ENCODE peak calls at places on chromosomes 2 and 18, in ten cellular contexts. E is Peyer's patch, F is foreskin fibroblast, B is A549, A is PC-9, N is fibroblast of villous mesenchyme, X is GM12878, D is breast epithelium, T is BE2C, G is cardiac muscle cell. V is an unnamed sample.
A peak's percentile ranks its signal among the peaks of the same experiment; 100 is the strongest.

GRCh38 chr2:120552800-120553471 is 182.7 kb upstream of the GLI2 start:
- DNase-seq in F (peak; percentile 33), T (peak; percentile 57), D (peak; percentile 94), G (peak; percentile 82), A (peak; percentile 97), N (peak; percentile 50), X (no peak), B (peak; percentile 78), E (peak; percentile 80), V (peak; percentile 71)

GRCh38 chr18:29439398-29439797 is 1262.5 kb upstream of the CDH2 start:
- DNase-seq in A (no peak), X (no peak), G (peak; percentile 12), B (no peak), N (no peak), D (no peak), E (no peak), F (no peak), T (no peak), V (no peak)

GRCh38 chr2:2655451-2655850 is 324.4 kb upstream of the MYT1L start:
- DNase-seq in X (no peak), N (no peak), A (no peak), F (no peak), B (no peak), D (no peak), T (no peak), E (no peak), G (no peak), V (no peak)

GRCh38 chr18:79527656-79528055 is 131.9 kb downstream of the NFATC1 start:
- DNase-seq in B (no peak), G (no peak), N (no peak), X (no peak), E (peak; percentile 14), A (no peak), D (no peak), T (no peak), F (no peak), V (no peak)

GRCh38 chr2:226794751-226795171 is 4.9 kb downstream of the IRS1 start:
- DNase-seq in T (no peak), X (no peak), F (peak; percentile 80), E (no peak), G (no peak), A (peak; percentile 14), B (peak; percentile 61), N (peak; percentile 89), D (no peak), V (peak; percentile 75)

GRCh38 chr2:181813963-181814565 is 77.5 kb upstream of the ITPRID2 start:
- DNase-seq in E (no peak), N (peak; percentile 72), X (no peak), G (no peak), A (no peak), D (no peak), B (peak; percentile 44), F (peak; percentile 88), T (no peak), V (peak; percentile 38)

GRCh38 chr18:76491801-76492668 is 3.0 kb downstream of the ZNF516 start:
- DNase-seq in E (peak; percentile 73), T (peak; percentile 30), B (peak; percentile 40), F (peak; percentile 73), N (no peak), X (no peak), A (no peak), G (peak; percentile 53), D (no peak), V (no peak)

GRCh38 chr2:96089356-96090180 is 26.8 kb downstream of the ADRA2B start:
- DNase-seq in D (peak; percentile 40), N (no peak), A (no peak), G (peak; percentile 62), B (no peak), T (no peak), X (no peak), E (peak; percentile 34), F (no peak), V (no peak)

GRCh38 chr2:126359494-126359893 is 296.5 kb upstream of the GYPC start:
- DNase-seq in A (no peak), D (no peak), X (no peak), B (peak; percentile 15), F (no peak), N (peak; percentile 2), E (no peak), T (no peak), G (no peak), V (peak; percentile 22)

GRCh38 chr2:239177908-239178307 is 222.9 kb downstream of the HDAC4 start:
- DNase-seq in A (no peak), T (peak; percentile 3), B (no peak), E (peak; percentile 21), G (no peak), D (peak; percentile 31), F (no peak), N (no peak), X (no peak), V (no peak)

GRCh38 chr2:176284451-176285049 is 15.3 kb downstream of the MTX2 start:
- DNase-seq in X (no peak), A (no peak), F (no peak), N (no peak), T (no peak), G (no peak), E (no peak), B (no peak), D (no peak), V (peak; percentile 50)

GRCh38 chr2:134762508-134762907 is 43.7 kb upstream of the TMEM163 start:
- DNase-seq in T (no peak), N (no peak), D (no peak), B (no peak), G (no peak), A (peak; percentile 20), E (no peak), X (no peak), F (no peak), V (no peak)

GRCh38 chr2:60459896-60460295 is 93.6 kb downstream of the BCL11A start:
- DNase-seq in G (no peak), T (no peak), X (no peak), F (no peak), D (no peak), B (no peak), A (no peak), E (no peak), N (peak; percentile 14), V (no peak)

DNA sequence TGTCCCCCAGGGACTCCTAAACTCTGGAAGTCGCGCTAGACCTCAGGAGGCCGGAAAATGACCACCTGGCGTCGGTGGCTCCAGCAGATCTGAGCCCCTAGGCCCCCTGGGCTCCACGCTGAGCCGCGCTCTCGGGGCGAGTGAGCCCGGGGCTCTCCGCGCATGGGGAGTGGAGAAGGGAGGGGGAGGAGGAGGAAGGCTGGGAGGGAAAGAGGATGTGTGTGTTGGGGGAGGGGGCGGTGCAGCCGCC is 898 bp upstream of the DLX1 start:
- DNase-seq in F (no peak), E (no peak), X (no peak), D (no peak), G (no peak), N (no peak), B (no peak), A (no peak), T (no peak), V (no peak)
- H3K4me3 ChIP-seq in F (no peak overlapping the region), E (peak overlapping the region; percentile 49), X (peak overlapping the region; percentile 69), D (peak overlapping the region; percentile 70), G (peak overlapping the region; percentile 17), N (peak overlapping the region; percentile 59), B (peak overlapping the region; percentile 79), A (no peak overlapping the region), T (peak overlapping the region; percentile 59), V (peak overlapping the region; percentile 67)

GRCh38 chr2:173588931-173589369 is 234.3 kb downstream of the CDCA7 start:
- DNase-seq in D (no peak), E (no peak), B (peak; percentile 51), A (peak; percentile 18), T (no peak), X (no peak), N (no peak), G (no peak), F (no peak), V (no peak)

GRCh38 chr2:173584676-173585453 is 230.2 kb downstream of the CDCA7 start:
- DNase-seq in X (no peak), E (no peak), T (no peak), G (no peak), N (no peak), F (peak; percentile 16), D (no peak), B (no peak), A (no peak), V (peak; percentile 7)

GRCh38 chr2:173593109-173593508 is 238.4 kb downstream of the CDCA7 start:
- DNase-seq in G (no peak), X (no peak), E (no peak), T (no peak), B (no peak), F (no peak), N (no peak), D (no peak), A (no peak), V (no peak)

GRCh38 chr2:173589604-173590277 is 235.1 kb downstream of the CDCA7 start:
- DNase-seq in X (no peak), G (no peak), B (peak; percentile 43), T (no peak), F (no peak), D (no peak), A (peak; percentile 44), E (no peak), N (no peak), V (no peak)

GRCh38 chr2:173590278-173590811 is 235.7 kb downstream of the CDCA7 start:
- DNase-seq in T (peak; percentile 8), E (no peak), X (no peak), D (no peak), B (peak; percentile 68), A (peak; percentile 87), N (peak; percentile 47), G (no peak), F (peak; percentile 99), V (peak; percentile 91)
- H3K4me3 ChIP-seq in T (no peak overlapping the region), E (no peak overlapping the region), X (no peak overlapping the region), D (no peak overlapping the region), B (peak overlapping the region; percentile 23), A (peak overlapping the region; percentile 41), N (no peak overlapping the region), G (no peak overlapping the region), F (no peak overlapping the region), V (no peak overlapping the region)

DNA sequence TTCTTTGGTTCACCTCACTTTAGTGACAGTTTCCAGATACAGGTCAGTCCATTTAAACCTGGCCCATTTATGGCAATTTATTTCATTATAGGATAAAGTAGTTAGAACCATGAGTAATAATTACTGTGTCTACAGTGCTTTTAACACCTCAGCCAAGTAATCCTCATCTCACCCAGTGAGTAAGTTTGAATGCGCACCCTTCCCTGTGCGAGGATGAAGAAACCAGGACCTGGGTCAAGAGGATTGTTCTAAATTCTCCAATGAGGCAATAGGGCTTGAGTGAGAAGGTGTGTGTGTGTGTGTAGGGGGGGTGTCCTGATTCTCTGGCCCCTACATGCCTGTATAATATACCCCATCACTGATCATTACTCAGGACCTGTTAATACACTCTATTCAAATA is 854 bp upstream of the MYO1B start:
- DNase-seq in T (no peak), X (no peak), F (no peak), A (no peak), N (no peak), E (no peak), B (no peak), G (no peak), D (no peak), V (no peak)
- H3K4me3 ChIP-seq in T (no peak overlapping the region), X (no peak overlapping the region), F (no peak overlapping the region), A (peak overlapping the region; percentile 92), N (no peak overlapping the region), E (no peak overlapping the region), B (peak overlapping the region; percentile 94), G (no peak overlapping the region), D (peak overlapping the region; percentile 91), V (no peak overlapping the region)

GRCh38 chr2:241270531-241270930 is 44.9 kb downstream of the HDLBP start:
- DNase-seq in N (no peak), E (no peak), B (no peak), F (no peak), A (no peak), X (no peak), D (no peak), T (no peak), G (no peak), V (no peak)
- H3K4me3 ChIP-seq in N (peak overlapping the region; percentile 93), E (no peak overlapping the region), B (no peak overlapping the region), F (peak overlapping the region; percentile 67), A (peak overlapping the region; percentile 65), X (peak overlapping the region; percentile 75), D (peak overlapping the region; percentile 96), T (no peak overlapping the region), G (no peak overlapping the region), V (peak overlapping the region; percentile 71)

V was measured in AG10803.